ENCODE peak calls at places on chromosomes 6 and 20, in six cellular contexts. N is IMR-90, H is HEK293T, P is A549, I is HepG2, D is GM12878. T is an unnamed sample.

GRCh38 chr6:79719248-79719975 is 88.3 kb downstream of the SH3BGRL2 start:
- DNase-seq in N (peak), P (no peak), D (no peak), H (no peak), I (no peak), T (no peak)

GRCh38 chr6:141498980-141499379 is 633.7 kb upstream of the GJE1 start:
- DNase-seq in D (no peak), I (no peak), P (no peak), N (peak), H (no peak), T (no peak)

GRCh38 chr6:24340998-24341934 is 16.6 kb downstream of the DCDC2 start:
- DNase-seq in D (no peak), N (no peak), H (no peak), I (peak), P (peak), T (no peak)

GRCh38 chr6:167826230-167827061 is at the start of gene AFDN:
- DNase-seq in I (no peak), P (peak), N (peak), H (peak), D (no peak), T (peak)

GRCh38 chr6:33082702-33083101 is 6.9 kb downstream of the HLA-DPB1 start:
- DNase-seq in I (peak), P (peak), H (no peak), D (no peak), N (peak), T (peak)

GRCh38 chr6:35471836-35472345 is 3.7 kb downstream of the RPL10A start:
- DNase-seq in I (no peak), N (no peak), H (no peak), P (no peak), D (no peak), T (no peak)

GRCh38 chr20:20466341-20466879 is 98.5 kb downstream of the INSM1 start:
- DNase-seq in P (no peak), N (peak), D (peak), H (no peak), I (no peak), T (no peak)

GRCh38 chr6:106556368-106556960 is 72.8 kb downstream of the RTN4IP1 start:
- DNase-seq in I (peak), N (peak), P (peak), H (no peak), D (no peak), T (no peak)

GRCh38 chr20:38874460-38875169 is 51.6 kb upstream of the FAM83D start:
- DNase-seq in D (no peak), P (no peak), I (no peak), N (no peak), H (no peak), T (no peak)

GRCh38 chr6:144673807-144674206 is 388.7 kb downstream of the UTRN start:
- DNase-seq in I (no peak), P (no peak), N (no peak), D (no peak), H (no peak), T (no peak)

GRCh38 chr20:50249447-50250388 is 59.1 kb downstream of the CEBPB start:
- DNase-seq in I (no peak), N (no peak), P (no peak), H (no peak), D (no peak), T (no peak)

GRCh38 chr6:169035381-169036280 is 218.0 kb downstream of the THBS2 start:
- DNase-seq in N (peak), H (no peak), P (no peak), I (no peak), D (no peak), T (no peak)

GRCh38 chr20:32600681-32601237 is 15.6 kb upstream of the NOL4L start:
- DNase-seq in P (no peak), N (no peak), I (no peak), D (no peak), H (no peak), T (no peak)

GRCh38 chr6:26594730-26595632 is 1.8 kb upstream of the ABT1 start:
- DNase-seq in H (no peak), N (peak), D (no peak), I (peak), P (peak), T (peak)

GRCh38 chr20:9480066-9480465 is 34.3 kb upstream of the LAMP5 start:
- DNase-seq in P (no peak), D (no peak), N (no peak), H (no peak), I (no peak), T (no peak)

GRCh38 chr6:144652292-144652891 is 367.3 kb downstream of the UTRN start:
- DNase-seq in P (no peak), N (no peak), H (no peak), I (peak), D (no peak), T (no peak)

GRCh38 chr20:19828233-19828632 is 70.2 kb downstream of the RIN2 start:
- DNase-seq in P (peak), H (no peak), I (peak), N (peak), D (peak), T (no peak)

GRCh38 chr6:44086931-44087574 is 40.2 kb downstream of the MRPL14 start:
- DNase-seq in D (no peak), I (no peak), N (no peak), H (no peak), P (no peak), T (no peak)

GRCh38 chr6:130743175-130743574 is 84.0 kb upstream of the SMLR1 start:
- DNase-seq in P (no peak), D (no peak), I (peak), N (no peak), H (peak), T (no peak)

GRCh38 chr6:69379518-69379917 is 417.3 kb downstream of the LMBRD1 start:
- DNase-seq in D (no peak), H (no peak), I (no peak), N (no peak), P (no peak), T (no peak)

GRCh38 chr20:62387993-62388635 is 1.2 kb downstream of the RPS21 start:
- DNase-seq in I (no peak), N (no peak), P (no peak), D (no peak), H (no peak), T (no peak)

GRCh38 chr6:28152531-28152930 is 10.8 kb downstream of the ZKSCAN8 start:
- DNase-seq in N (no peak), D (no peak), I (no peak), P (no peak), H (no peak), T (no peak)
- TF ChIP-seq BHLHE40 in N (no peak), D (no peak), I (no peak), P (no peak), H (no peak), T (no peak)

DNA sequence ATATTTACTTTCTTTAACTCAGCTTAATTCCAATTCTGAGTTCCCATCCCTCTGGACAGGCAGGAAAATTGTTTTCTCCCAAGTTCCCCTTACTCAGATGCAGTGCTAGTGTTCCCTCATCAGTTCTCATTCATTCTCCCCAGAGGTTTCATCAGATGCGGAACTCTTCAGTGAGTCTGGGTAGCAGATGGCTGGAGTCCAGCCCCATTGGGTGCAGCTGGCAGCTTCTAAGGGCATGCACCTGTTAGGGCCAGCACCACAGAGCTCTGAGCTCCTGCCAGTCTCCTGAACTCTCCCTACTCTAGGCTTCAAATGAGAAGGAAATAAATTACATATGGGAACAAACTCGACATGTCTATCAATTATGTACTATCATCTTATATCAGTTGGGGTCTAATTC is 76.6 kb downstream of the SOD2 start:
- DNase-seq in H (no peak), N (no peak), I (no peak), D (no peak), P (no peak), T (no peak)
- TF ChIP-seq BHLHE40 in H (no peak), N (no peak), I (no peak), D (no peak), P (no peak), T (no peak)

DNA sequence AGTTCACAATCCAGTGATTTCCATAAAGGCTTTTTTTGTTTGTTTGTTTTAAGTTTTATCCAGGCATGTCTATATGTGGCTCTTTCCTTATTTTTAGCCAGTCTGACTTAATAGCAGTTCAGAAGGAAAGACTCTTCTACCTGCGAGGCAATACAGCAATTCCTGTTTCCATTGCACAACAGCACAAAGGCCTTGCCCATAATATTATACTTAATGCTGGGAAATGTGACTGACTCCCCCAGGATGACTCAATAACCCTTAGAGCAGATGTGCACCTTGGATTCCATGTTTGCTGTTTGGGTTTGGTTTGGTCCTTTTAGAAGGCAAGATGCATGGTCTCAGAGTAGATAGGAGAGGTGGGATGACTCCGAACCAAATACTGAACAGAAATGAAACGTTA is 184.1 kb downstream of the MTFR2 start:
- DNase-seq in D (no peak), I (no peak), N (peak), P (no peak), H (no peak), T (no peak)
- TF ChIP-seq BHLHE40 in D (no peak), I (no peak), N (no peak), P (no peak), H (no peak), T (no peak)

DNA sequence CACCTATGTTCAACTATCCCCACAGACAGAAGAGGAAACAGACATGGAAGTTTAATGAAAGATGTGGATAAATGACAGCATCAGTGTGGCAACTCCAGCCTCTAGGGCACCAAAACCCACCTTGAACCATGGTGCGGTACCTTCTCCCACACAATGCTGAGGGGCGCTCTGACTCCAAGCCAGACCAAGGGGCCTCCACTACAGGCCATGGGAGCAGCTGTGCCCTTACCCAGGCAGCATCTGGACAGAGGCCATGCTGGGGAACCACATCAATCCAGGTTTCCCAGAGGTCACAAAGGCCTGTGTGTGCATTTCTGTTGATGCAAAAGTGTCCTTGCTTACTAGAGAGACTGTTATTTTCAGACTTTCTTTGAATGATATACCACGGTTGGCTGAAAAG is 4.1 kb downstream of the PRR18 start:
- DNase-seq in N (no peak), I (no peak), D (no peak), P (no peak), H (no peak), T (no peak)
- TF ChIP-seq BHLHE40 in N (no peak), I (no peak), D (no peak), P (no peak), H (no peak), T (no peak)